ENCODE peak calls at places on chromosome X, in five cellular contexts. One of them, this sample, is unnamed.

GRCh38 chrX:149717803-149718202 is 5.9 kb downstream of the MAGEA11 start:
- DNase-seq in PC-9: no peak
- DNase-seq in hepatocyte: no peak
- DNase-seq in uterus: no peak
- DNase-seq in upper lobe of left lung: no peak
- DNase-seq in this sample: no peak

GRCh38 chrX:20252392-20253231 is 14.1 kb downstream of the RPS6KA3 start:
- DNase-seq in PC-9: peak; percentile 58
- DNase-seq in hepatocyte: peak; percentile 28
- DNase-seq in uterus: no peak
- DNase-seq in upper lobe of left lung: peak; percentile 69
- DNase-seq in this sample: peak; percentile 62

GRCh38 chrX:119622356-119623232 is 16.4 kb upstream of the NKRF start:
- DNase-seq in PC-9: no peak
- DNase-seq in hepatocyte: peak; percentile 23
- DNase-seq in uterus: no peak
- DNase-seq in upper lobe of left lung: peak; percentile 24
- DNase-seq in this sample: peak; percentile 74

GRCh38 chrX:2710041-2710471 is 19.0 kb downstream of the CD99 start:
- DNase-seq in PC-9: peak; percentile 27
- DNase-seq in hepatocyte: peak; percentile 71
- DNase-seq in uterus: no peak
- DNase-seq in upper lobe of left lung: no peak
- DNase-seq in this sample: peak; percentile 91

GRCh38 chrX:43631841-43632240 is 24.3 kb upstream of the MAOA start:
- DNase-seq in PC-9: no peak
- DNase-seq in hepatocyte: no peak
- DNase-seq in uterus: no peak
- DNase-seq in upper lobe of left lung: no peak
- DNase-seq in this sample: no peak

GRCh38 chrX:65451663-65452062 is 82.9 kb downstream of the LAS1L start:
- DNase-seq in PC-9: peak; percentile 3
- DNase-seq in hepatocyte: peak; percentile 48
- DNase-seq in uterus: no peak
- DNase-seq in upper lobe of left lung: no peak
- DNase-seq in this sample: peak; percentile 47

GRCh38 chrX:104335765-104336164 is 81.0 kb upstream of the ESX1 start:
- DNase-seq in PC-9: peak; percentile 21
- DNase-seq in hepatocyte: no peak
- DNase-seq in uterus: no peak
- DNase-seq in upper lobe of left lung: no peak
- DNase-seq in this sample: peak; percentile 66

GRCh38 chrX:125203379-125203736 is 116.3 kb upstream of the TEX13C start:
- DNase-seq in PC-9: no peak
- DNase-seq in hepatocyte: no peak
- DNase-seq in uterus: no peak
- DNase-seq in upper lobe of left lung: no peak
- DNase-seq in this sample: no peak

GRCh38 chrX:45472968-45473367 is 272.3 kb upstream of the DIPK2B start:
- DNase-seq in PC-9: no peak
- DNase-seq in hepatocyte: no peak
- DNase-seq in uterus: no peak
- DNase-seq in upper lobe of left lung: no peak
- DNase-seq in this sample: peak; percentile 42

GRCh38 chrX:40062525-40063193 is 35.1 kb downstream of the BCOR start:
- DNase-seq in PC-9: no peak
- DNase-seq in hepatocyte: peak; percentile 67
- DNase-seq in uterus: no peak
- DNase-seq in upper lobe of left lung: no peak
- DNase-seq in this sample: no peak

GRCh38 chrX:153469811-153470410 is 465 bp downstream of the HAUS7 start:
- DNase-seq in PC-9: peak; percentile 35
- DNase-seq in hepatocyte: peak; percentile 38
- DNase-seq in uterus: no peak
- DNase-seq in upper lobe of left lung: peak; percentile 41
- DNase-seq in this sample: peak; percentile 24

GRCh38 chrX:107552976-107553375 is 75.3 kb upstream of the PRPS1 start:
- DNase-seq in PC-9: no peak
- DNase-seq in hepatocyte: no peak
- DNase-seq in uterus: no peak
- DNase-seq in upper lobe of left lung: no peak
- DNase-seq in this sample: no peak

GRCh38 chrX:115562492-115562872 is 1.5 kb downstream of the PLS3 start:
- DNase-seq in PC-9: peak; percentile 30
- DNase-seq in hepatocyte: peak; percentile 70
- DNase-seq in uterus: no peak
- DNase-seq in upper lobe of left lung: no peak
- DNase-seq in this sample: peak; percentile 70

GRCh38 chrX:135009057-135009605 is 13.2 kb downstream of the RTL8B start:
- DNase-seq in PC-9: no peak
- DNase-seq in hepatocyte: no peak
- DNase-seq in uterus: no peak
- DNase-seq in upper lobe of left lung: no peak
- DNase-seq in this sample: no peak

GRCh38 chrX:115226929-115227328 is 7.0 kb downstream of the LRCH2 start:
- DNase-seq in PC-9: peak; percentile 27
- DNase-seq in hepatocyte: peak; percentile 67
- DNase-seq in uterus: no peak
- DNase-seq in upper lobe of left lung: no peak
- DNase-seq in this sample: peak; percentile 25

GRCh38 chrX:110418220-110418856 is 59.7 kb downstream of the RTL9 start:
- DNase-seq in PC-9: no peak
- DNase-seq in hepatocyte: peak; percentile 69
- DNase-seq in uterus: peak; percentile 36
- DNase-seq in upper lobe of left lung: peak; percentile 66
- DNase-seq in this sample: peak; percentile 76

GRCh38 chrX:35726176-35726575 is 72.0 kb upstream of the MAGEB16 start:
- DNase-seq in PC-9: no peak
- DNase-seq in hepatocyte: no peak
- DNase-seq in uterus: no peak
- DNase-seq in upper lobe of left lung: no peak
- DNase-seq in this sample: peak; percentile 15

GRCh38 chrX:23694606-23695005 is 27.3 kb downstream of the PRDX4 start:
- DNase-seq in PC-9: peak; percentile 38
- DNase-seq in hepatocyte: peak; percentile 82
- DNase-seq in uterus: peak; percentile 41
- DNase-seq in upper lobe of left lung: peak; percentile 63
- DNase-seq in this sample: peak; percentile 67

GRCh38 chrX:119758682-119759332 is 419 bp downstream of the SOWAHD start:
- DNase-seq in PC-9: no peak
- DNase-seq in hepatocyte: peak; percentile 54
- DNase-seq in uterus: no peak
- DNase-seq in upper lobe of left lung: no peak
- DNase-seq in this sample: no peak

GRCh38 chrX:28628101-28628500 is 40.9 kb downstream of the IL1RAPL1 start:
- DNase-seq in PC-9: no peak
- DNase-seq in hepatocyte: peak; percentile 31
- DNase-seq in uterus: no peak
- DNase-seq in upper lobe of left lung: no peak
- DNase-seq in this sample: no peak

GRCh38 chrX:39945709-39946108 is 152.0 kb downstream of the BCOR start:
- DNase-seq in PC-9: no peak
- DNase-seq in hepatocyte: no peak
- DNase-seq in uterus: no peak
- DNase-seq in upper lobe of left lung: no peak
- DNase-seq in this sample: no peak

GRCh38 chrX:72100051-72100755 is 31.5 kb downstream of the RTL5 start:
- DNase-seq in PC-9: no peak
- DNase-seq in hepatocyte: no peak
- DNase-seq in uterus: no peak
- DNase-seq in upper lobe of left lung: no peak
- DNase-seq in this sample: no peak

GRCh38 chrX:72094894-72095293 is 36.8 kb downstream of the RTL5 start:
- DNase-seq in PC-9: no peak
- DNase-seq in hepatocyte: peak; percentile 43
- DNase-seq in uterus: no peak
- DNase-seq in upper lobe of left lung: peak; percentile 40
- DNase-seq in this sample: peak; percentile 61

GRCh38 chrX:72100824-72101351 is 30.8 kb downstream of the RTL5 start:
- DNase-seq in PC-9: no peak
- DNase-seq in hepatocyte: no peak
- DNase-seq in uterus: no peak
- DNase-seq in upper lobe of left lung: peak; percentile 57
- DNase-seq in this sample: no peak

GRCh38 chrX:72097081-72097480 is 34.6 kb downstream of the RTL5 start:
- DNase-seq in PC-9: no peak
- DNase-seq in hepatocyte: no peak
- DNase-seq in uterus: no peak
- DNase-seq in upper lobe of left lung: no peak
- DNase-seq in this sample: no peak

DNA sequence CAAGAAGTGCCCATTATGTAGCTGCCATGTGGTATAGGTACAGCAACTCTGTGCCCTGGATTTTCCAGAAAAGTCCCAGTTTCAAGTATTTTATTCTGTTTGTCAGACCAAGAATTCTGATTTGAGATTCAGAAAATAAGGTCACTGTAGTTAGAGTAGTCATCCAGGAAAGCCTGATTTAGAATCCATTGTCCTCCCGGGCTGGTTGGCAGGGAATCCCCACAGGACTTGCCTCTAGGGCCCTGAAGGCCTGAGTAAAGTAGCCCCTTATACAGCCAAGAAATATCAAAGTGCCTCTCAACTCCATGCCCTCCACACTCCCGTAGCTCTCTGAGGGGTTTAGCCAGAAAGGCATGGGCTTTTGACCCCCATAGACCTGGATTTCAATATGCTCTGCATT is 36.3 kb downstream of the RTL5 start:
- DNase-seq in PC-9: no peak
- DNase-seq in hepatocyte: no peak
- DNase-seq in uterus: no peak
- DNase-seq in upper lobe of left lung: no peak
- DNase-seq in this sample: peak; percentile 3
- TF ChIP-seq CTCF in PC-9: no peak
- TF ChIP-seq CTCF in hepatocyte: no peak
- TF ChIP-seq CTCF in uterus: no peak
- TF ChIP-seq CTCF in upper lobe of left lung: no peak
- TF ChIP-seq CTCF in this sample: no peak

GRCh38 chrX:30620980-30621716 is 32.1 kb upstream of the GK start:
- DNase-seq in PC-9: peak; percentile 1
- DNase-seq in hepatocyte: peak; percentile 32
- DNase-seq in uterus: peak; percentile 38
- DNase-seq in upper lobe of left lung: no peak
- DNase-seq in this sample: peak; percentile 86

GRCh38 chrX:30622361-30622760 is 30.9 kb upstream of the GK start:
- DNase-seq in PC-9: no peak
- DNase-seq in hepatocyte: no peak
- DNase-seq in uterus: no peak
- DNase-seq in upper lobe of left lung: no peak
- DNase-seq in this sample: no peak

GRCh38 chrX:30627818-30628652 is 25.2 kb upstream of the GK start:
- DNase-seq in PC-9: no peak
- DNase-seq in hepatocyte: peak; percentile 13
- DNase-seq in uterus: no peak
- DNase-seq in upper lobe of left lung: no peak
- DNase-seq in this sample: no peak

GRCh38 chrX:30626402-30626801 is 26.8 kb upstream of the GK start:
- DNase-seq in PC-9: no peak
- DNase-seq in hepatocyte: no peak
- DNase-seq in uterus: no peak
- DNase-seq in upper lobe of left lung: no peak
- DNase-seq in this sample: no peak
- H3K4me3 ChIP-seq in PC-9: no peak overlapping the region
- H3K4me3 ChIP-seq in hepatocyte: no peak overlapping the region
- H3K4me3 ChIP-seq in uterus: no peak overlapping the region
- H3K4me3 ChIP-seq in upper lobe of left lung: no peak overlapping the region
- H3K4me3 ChIP-seq in this sample: no peak overlapping the region

DNA sequence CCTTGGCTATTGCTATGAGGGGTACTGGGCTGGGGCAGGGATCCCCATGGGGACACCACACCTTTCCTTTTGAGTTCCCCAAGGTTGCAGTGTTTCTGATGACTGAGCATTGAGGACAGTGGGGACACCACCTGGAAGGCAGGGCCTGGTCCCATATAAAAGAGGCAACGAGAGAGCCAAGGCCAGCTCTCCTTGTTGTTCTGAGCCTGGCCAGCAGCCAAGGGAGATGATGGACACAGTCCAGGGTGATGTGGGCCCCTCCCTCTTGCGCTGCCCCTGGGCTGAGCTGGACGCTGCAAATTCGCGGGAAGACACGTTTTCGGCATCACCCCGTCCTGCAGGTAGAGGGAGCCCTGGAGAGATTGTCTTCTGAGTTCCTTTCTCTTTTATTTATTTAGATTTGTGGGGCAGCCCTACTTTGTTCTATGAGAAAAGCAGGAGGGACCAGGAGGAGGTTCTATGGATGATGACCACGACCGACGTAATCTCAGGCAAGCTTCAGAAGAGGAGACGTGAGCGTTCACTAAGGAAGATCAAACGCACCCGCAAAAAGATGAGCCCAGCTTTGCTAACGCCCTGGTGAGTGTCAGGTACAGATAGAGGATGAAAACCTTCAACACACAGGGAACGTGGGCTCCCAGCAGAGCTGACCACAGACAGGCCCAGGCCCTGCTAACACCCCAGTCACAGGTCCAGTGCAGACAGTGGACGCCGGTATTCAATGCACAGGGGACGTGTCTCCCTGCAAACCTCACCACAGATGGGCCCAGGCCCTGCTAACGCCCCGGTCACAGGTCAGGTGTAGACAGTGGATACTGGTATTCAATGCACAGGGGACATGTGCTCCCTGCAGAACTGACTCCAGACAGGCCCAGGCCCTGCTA is 97.4 kb downstream of the SHOX start:
- DNase-seq in PC-9: no peak
- DNase-seq in hepatocyte: peak; percentile 23
- DNase-seq in uterus: no peak
- DNase-seq in upper lobe of left lung: no peak
- DNase-seq in this sample: no peak
- TF ChIP-seq CTCF in PC-9: no peak
- TF ChIP-seq CTCF in hepatocyte: peak; percentile 34
- TF ChIP-seq CTCF in uterus: no peak
- TF ChIP-seq CTCF in upper lobe of left lung: no peak
- TF ChIP-seq CTCF in this sample: no peak

GRCh38 chrX:150958177-150958576 is 25.0 kb upstream of the HMGB3 start:
- DNase-seq in PC-9: no peak
- DNase-seq in hepatocyte: no peak
- DNase-seq in uterus: no peak
- DNase-seq in upper lobe of left lung: no peak
- DNase-seq in this sample: no peak

GRCh38 chrX:150959557-150959956 is 23.6 kb upstream of the HMGB3 start:
- DNase-seq in PC-9: no peak
- DNase-seq in hepatocyte: no peak
- DNase-seq in uterus: no peak
- DNase-seq in upper lobe of left lung: no peak
- DNase-seq in this sample: no peak

GRCh38 chrX:150954951-150955350 is 28.2 kb upstream of the HMGB3 start:
- DNase-seq in PC-9: no peak
- DNase-seq in hepatocyte: no peak
- DNase-seq in uterus: no peak
- DNase-seq in upper lobe of left lung: no peak
- DNase-seq in this sample: no peak

DNA sequence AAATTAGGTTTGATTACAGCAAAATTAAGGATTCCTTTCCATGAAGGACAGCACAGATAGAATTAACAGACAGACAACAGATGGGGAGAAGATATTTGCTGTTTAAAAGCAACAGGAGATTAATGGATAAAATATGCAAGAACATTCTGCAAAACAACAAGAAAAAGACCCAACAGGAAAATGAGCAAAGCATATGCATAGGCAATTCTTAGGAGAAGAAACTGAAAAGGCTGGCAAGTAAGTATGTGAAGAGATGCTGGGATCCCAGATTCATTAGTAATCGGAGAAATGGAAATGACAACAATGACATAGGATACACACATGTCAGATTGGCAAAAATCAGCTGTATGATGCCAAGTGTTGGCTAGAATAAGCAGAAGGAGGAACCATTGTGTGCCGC is 27.5 kb upstream of the HMGB3 start:
- DNase-seq in PC-9: no peak
- DNase-seq in hepatocyte: no peak
- DNase-seq in uterus: no peak
- DNase-seq in upper lobe of left lung: no peak
- DNase-seq in this sample: no peak
- H3K4me3 ChIP-seq in PC-9: no peak overlapping the region
- H3K4me3 ChIP-seq in hepatocyte: no peak overlapping the region
- H3K4me3 ChIP-seq in uterus: no peak overlapping the region
- H3K4me3 ChIP-seq in upper lobe of left lung: no peak overlapping the region
- H3K4me3 ChIP-seq in this sample: no peak overlapping the region

This sample was measured in fibroblast of pulmonary artery.